ENCODE peak calls at places on chromosomes 16 and 17, in five cellular contexts. T, G, A, O and D are unnamed samples.

GRCh38 chr17:42016411-42016831 is 818 bp downstream of the DNAJC7 start:
- DNase-seq in T (no peak), G (no peak), A (no peak), O (no peak), D (no peak)

GRCh38 chr17:57761887-57762286 is 16.8 kb upstream of the CCDC182 start:
- DNase-seq in T (no peak), G (no peak), A (no peak), O (no peak), D (no peak)

GRCh38 chr16:28935333-28935732 is 3.6 kb downstream of the CD19 start:
- DNase-seq in T (no peak), G (no peak), A (no peak), O (no peak), D (no peak)

GRCh38 chr16:71461686-71462648 is at the start of gene ZNF23:
- DNase-seq in T (peak), G (peak), A (peak), O (peak), D (peak)

GRCh38 chr16:87854053-87854906 is 15.0 kb downstream of the SLC7A5 start:
- DNase-seq in T (no peak), G (no peak), A (no peak), O (no peak), D (no peak)

GRCh38 chr17:6862122-6862521 is 30.6 kb upstream of the TEKT1 start:
- DNase-seq in T (no peak), G (no peak), A (no peak), O (no peak), D (no peak)

GRCh38 chr16:30903596-30903995 is 7.2 kb downstream of the CTF1 start:
- DNase-seq in T (no peak), G (no peak), A (peak), O (peak), D (no peak)

GRCh38 chr17:78647030-78647429 is 69.8 kb upstream of the DNAH17 start:
- DNase-seq in T (no peak), G (no peak), A (no peak), O (no peak), D (no peak)

GRCh38 chr17:59511726-59512125 is 53.7 kb upstream of the DHX40 start:
- DNase-seq in T (no peak), G (no peak), A (no peak), O (no peak), D (no peak)

GRCh38 chr17:42458497-42459255 is at the start of gene ATP6V0A1:
- DNase-seq in T (peak), G (peak), A (peak), O (peak), D (peak)